ENCODE peak calls at places on chromosomes 2 and 18, in four cellular contexts. B is mesenchymal stem cell, L is body of pancreas, G is GM23338. W is an unnamed sample.

GRCh38 chr2:44715671-44716077 is 225.8 kb upstream of the SIX3 start:
- DNase-seq in L (no peak), B (peak; percentile 43), G (peak; percentile 85), W (peak; percentile 57)

GRCh38 chr18:1018211-1018651 is 113.6 kb downstream of the ADCYAP1 start:
- DNase-seq in B (peak; percentile 39), L (no peak), G (no peak), W (no peak)

GRCh38 chr2:74593826-74594467 is 39.4 kb downstream of the DOK1 start:
- DNase-seq in G (no peak), B (no peak), L (no peak), W (no peak)

GRCh38 chr18:50195689-50196088 is 742 bp upstream of the MYO5B start:
- DNase-seq in L (no peak), B (no peak), G (no peak), W (no peak)

GRCh38 chr2:135124924-135125886 is 73.1 kb downstream of the RAB3GAP1 start:
- DNase-seq in G (no peak), B (no peak), L (no peak), W (no peak)

GRCh38 chr2:234363011-234363487 is 133.8 kb downstream of the ARL4C start:
- DNase-seq in L (no peak), B (peak; percentile 46), G (peak; percentile 89), W (no peak)

GRCh38 chr18:67893896-67894295 is 377.4 kb upstream of the DSEL start:
- DNase-seq in B (no peak), G (no peak), L (no peak), W (no peak)

GRCh38 chr18:55351980-55352714 is 235.8 kb downstream of the TCF4 start:
- DNase-seq in G (peak; percentile 79), B (peak; percentile 13), L (no peak), W (no peak)

GRCh38 chr2:9251154-9252001 is 44.8 kb downstream of the ASAP2 start:
- DNase-seq in G (no peak), L (no peak), B (peak; percentile 82), W (peak; percentile 42)

GRCh38 chr2:238105506-238106338 is 5.6 kb downstream of the ESPNL start:
- DNase-seq in L (peak; percentile 10), G (no peak), B (no peak), W (no peak)

GRCh38 chr18:777021-777420 is 35.0 kb downstream of the YES1 start:
- DNase-seq in B (no peak), G (no peak), L (no peak), W (no peak)

GRCh38 chr2:23478933-23479683 is 94.1 kb downstream of the KLHL29 start:
- DNase-seq in L (no peak), G (no peak), B (no peak), W (no peak)

GRCh38 chr2:55888941-55889340 is 34.6 kb downstream of the EFEMP1 start:
- DNase-seq in L (no peak), G (no peak), B (no peak), W (no peak)

GRCh38 chr2:108377815-108378630 is at the start of gene SULT1C4:
- DNase-seq in L (peak; percentile 23), G (peak; percentile 40), B (peak; percentile 81), W (peak; percentile 19)

GRCh38 chr2:39120771-39121522 is at the start of gene SOS1:
- DNase-seq in B (peak; percentile 96), G (peak; percentile 97), L (peak; percentile 96), W (peak; percentile 93)

GRCh38 chr2:146852661-146853060 is 992.2 kb upstream of the ACVR2A start:
- DNase-seq in B (no peak), L (no peak), G (no peak), W (no peak)

GRCh38 chr2:164624296-164624695 is 3.0 kb upstream of the GRB14 start:
- DNase-seq in G (peak; percentile 59), B (no peak), L (no peak), W (no peak)

GRCh38 chr2:31008571-31009114 is 129.6 kb downstream of the GALNT14 start:
- DNase-seq in G (no peak), L (no peak), B (no peak), W (no peak)

GRCh38 chr2:118124293-118124891 is 36.1 kb downstream of the INSIG2 start:
- DNase-seq in B (no peak), L (no peak), G (no peak), W (no peak)

GRCh38 chr2:96830064-96830562 is 13.7 kb downstream of the ANKRD23 start:
- DNase-seq in B (no peak), G (no peak), L (no peak), W (no peak)

GRCh38 chr2:205754924-205755321 is 72.6 kb downstream of the NRP2 start:
- DNase-seq in L (no peak), G (no peak), B (peak; percentile 47), W (peak; percentile 38)

GRCh38 chr18:79789091-79789891 is 8.4 kb upstream of the KCNG2 start:
- DNase-seq in L (no peak), B (no peak), G (no peak), W (no peak)

GRCh38 chr2:10287766-10288165 is 14.9 kb upstream of the HPCAL1 start:
- DNase-seq in L (no peak), G (no peak), B (peak; percentile 29), W (no peak)

GRCh38 chr18:76130845-76131244 is 364.2 kb downstream of the ZNF516 start:
- DNase-seq in L (no peak), G (no peak), B (no peak), W (no peak)

GRCh38 chr18:23143871-23144270 is 8.6 kb downstream of the CABLES1 start:
- DNase-seq in L (no peak), G (no peak), B (peak; percentile 79), W (no peak)

GRCh38 chr18:61896767-61897166 is 4.0 kb upstream of the RNF152 start:
- DNase-seq in G (no peak), B (peak; percentile 91), L (peak; percentile 24), W (peak; percentile 19)

GRCh38 chr2:23241611-23242245 is 143.3 kb upstream of the KLHL29 start:
- DNase-seq in B (no peak), G (no peak), L (no peak), W (no peak)

GRCh38 chr2:30865892-30866681 is 58.8 kb upstream of the CAPN13 start:
- DNase-seq in G (no peak), L (no peak), B (no peak), W (no peak)

GRCh38 chr2:96970248-96970875 is 16.0 kb downstream of the FAM178B start:
- DNase-seq in G (no peak), L (no peak), B (no peak), W (no peak)

GRCh38 chr2:27920148-27920885 is 29.8 kb downstream of the BABAM2 start:
- DNase-seq in B (peak; percentile 17), L (no peak), G (no peak), W (peak; percentile 47)

GRCh38 chr2:9336209-9336533 is 87.2 kb downstream of the ITGB1BP1 start:
- DNase-seq in L (no peak), G (no peak), B (peak; percentile 38), W (peak; percentile 55)

GRCh38 chr2:195612515-195613495 is 44.2 kb upstream of the SLC39A10 start:
- DNase-seq in G (peak; percentile 95), B (peak; percentile 78), L (peak; percentile 17), W (peak; percentile 88)

GRCh38 chr18:9353596-9353995 is 19.0 kb downstream of the TWSG1 start:
- DNase-seq in B (no peak), L (no peak), G (no peak), W (no peak)

GRCh38 chr2:172943563-172943962 is 132.1 kb upstream of the MAP3K20 start:
- DNase-seq in B (no peak), L (no peak), G (no peak), W (no peak)

GRCh38 chr2:105038383-105039061 is 653 bp downstream of the MRPS9 start:
- DNase-seq in G (peak; percentile 59), B (peak; percentile 22), L (no peak), W (no peak)

GRCh38 chr2:17309741-17310339 is 208.4 kb downstream of the RAD51AP2 start:
- DNase-seq in L (peak; percentile 48), B (peak; percentile 65), G (peak; percentile 94), W (peak; percentile 38)

GRCh38 chr2:213315168-213315876 is 31.1 kb downstream of the SPAG16 start:
- DNase-seq in G (no peak), L (no peak), B (no peak), W (no peak)

GRCh38 chr2:213317929-213318328 is 33.7 kb downstream of the SPAG16 start:
- DNase-seq in L (no peak), G (no peak), B (no peak), W (peak; percentile 82)

GRCh38 chr2:213320604-213321003 is 36.3 kb downstream of the SPAG16 start:
- DNase-seq in G (no peak), B (no peak), L (no peak), W (no peak)

GRCh38 chr2:213316001-213316735 is 31.9 kb downstream of the SPAG16 start:
- DNase-seq in L (peak; percentile 28), G (no peak), B (peak; percentile 39), W (peak; percentile 79)
- H3K27ac ChIP-seq in L (peak overlapping the region; percentile 54), G (no peak overlapping the region), B (no peak overlapping the region), W (no peak overlapping the region)

DNA sequence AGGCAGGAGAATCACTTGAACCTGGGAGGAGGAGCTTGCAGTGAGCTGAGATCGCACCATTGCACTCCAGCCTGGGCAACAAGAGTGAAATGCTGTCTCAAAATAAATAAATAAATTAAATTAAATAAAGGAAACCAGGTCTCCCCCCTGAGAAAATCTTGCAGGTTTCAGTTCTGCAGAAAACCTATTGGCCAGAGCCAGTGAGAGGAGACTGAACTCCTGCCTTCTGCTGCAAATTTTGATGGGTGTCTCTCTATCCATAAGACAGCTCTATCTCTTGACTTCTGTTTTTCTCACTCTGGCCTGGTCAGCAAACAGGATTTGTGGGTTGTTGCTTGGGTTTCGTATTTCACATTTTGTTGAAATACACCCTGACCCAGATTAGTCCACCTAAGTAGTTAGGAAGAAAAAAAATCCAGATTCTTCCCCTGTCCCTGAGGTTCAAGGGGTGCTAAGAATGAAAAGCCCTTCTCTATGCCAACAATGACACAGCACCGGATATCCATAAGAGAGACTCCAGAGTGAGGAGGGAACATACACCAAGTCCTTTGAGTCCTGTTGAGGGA is 86.7 kb upstream of the MAP4K4 start:
- DNase-seq in B (no peak), L (no peak), G (no peak), W (no peak)
- H3K4me3 ChIP-seq in B (no peak overlapping the region), L (no peak overlapping the region), G (no peak overlapping the region), W (no peak overlapping the region)

DNA sequence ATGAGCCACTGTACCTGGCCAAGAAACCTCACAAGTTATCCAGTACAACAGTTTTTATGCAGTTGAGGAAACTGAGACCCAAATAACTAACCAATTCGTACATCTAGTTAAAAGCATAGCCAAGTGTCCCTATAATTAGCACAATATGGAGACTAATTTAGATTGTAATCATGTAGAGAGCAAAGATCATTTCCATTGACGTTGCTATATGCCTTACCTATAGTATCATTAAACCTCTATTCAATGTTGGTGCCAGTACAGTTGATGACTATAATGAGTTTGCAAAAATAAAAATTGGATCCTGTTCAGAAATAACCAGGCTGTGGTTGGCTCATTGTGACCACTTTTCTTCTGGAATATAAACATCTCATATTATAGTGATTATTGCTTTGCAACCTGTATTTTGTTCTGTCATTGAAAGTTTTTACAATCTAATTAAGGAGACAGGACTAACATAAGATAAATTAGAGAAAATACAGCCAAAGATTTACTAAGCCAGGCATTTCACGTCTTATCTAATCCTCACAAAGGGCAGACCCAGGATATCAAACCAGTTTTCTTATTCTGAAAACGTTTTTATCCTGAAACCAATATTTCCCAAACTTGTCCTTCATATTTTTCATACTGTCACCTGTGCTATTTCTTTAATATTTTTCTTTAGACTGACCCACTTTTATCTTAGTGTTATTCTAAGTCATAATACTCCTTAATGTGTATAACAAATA is 130.0 kb upstream of the STON1 start:
- DNase-seq in L (no peak), G (no peak), B (no peak), W (no peak)
- H3K27ac ChIP-seq in L (no peak overlapping the region), G (no peak overlapping the region), B (no peak overlapping the region), W (no peak overlapping the region)

GRCh38 chr18:60235164-60235563 is 137.4 kb downstream of the MC4R start:
- DNase-seq in L (no peak), B (no peak), G (peak; percentile 48), W (no peak)

GRCh38 chr18:60232541-60232940 is 140.0 kb downstream of the MC4R start:
- DNase-seq in L (no peak), B (peak; percentile 51), G (no peak), W (peak; percentile 8)
- H3K4me3 ChIP-seq in L (no peak overlapping the region), B (no peak overlapping the region), G (no peak overlapping the region), W (no peak overlapping the region)